ENCODE peak calls at places on chromosomes 5 and 9, in seven cellular contexts. O, G, U, T, D, L and W are unnamed samples.

GRCh38 chr9:13278023-13278367 is 1.5 kb downstream of the MPDZ start:
- DNase-seq in O (no peak), G (no peak), U (peak; percentile 11), T (no peak), D (no peak), L (peak; percentile 71), W (no peak)

GRCh38 chr5:127647361-127647958 is 1.4 kb upstream of the CTXN3 start:
- DNase-seq in O (no peak), G (no peak), U (no peak), T (no peak), D (no peak), L (no peak), W (no peak)

GRCh38 chr5:15621094-15621493 is 121.1 kb downstream of the FBXL7 start:
- DNase-seq in O (no peak), G (no peak), U (no peak), T (no peak), D (no peak), L (peak; percentile 75), W (no peak)

GRCh38 chr9:88187631-88188030 is 49.4 kb upstream of the SPATA31C2 start:
- DNase-seq in O (no peak), G (no peak), U (no peak), T (no peak), D (no peak), L (peak; percentile 26), W (no peak)

GRCh38 chr9:77883846-77884771 is 147.5 kb downstream of the GNAQ start:
- DNase-seq in O (no peak), G (no peak), U (peak; percentile 27), T (no peak), D (no peak), L (peak; percentile 34), W (no peak)

GRCh38 chr9:95044731-95045508 is 272.6 kb downstream of the FANCC start:
- DNase-seq in O (no peak), G (peak; percentile 91), U (peak; percentile 76), T (no peak), D (no peak), L (no peak), W (peak; percentile 90)

GRCh38 chr5:173919443-173919842 is 31.3 kb downstream of the CPEB4 start:
- DNase-seq in O (no peak), G (no peak), U (no peak), T (no peak), D (no peak), L (peak; percentile 20), W (no peak)

GRCh38 chr5:102794677-102795331 is 39.7 kb downstream of the PAM start:
- DNase-seq in O (no peak), G (peak; percentile 33), U (no peak), T (no peak), D (no peak), L (no peak), W (no peak)

GRCh38 chr9:109310486-109310901 is 10.4 kb downstream of the EPB41L4B start:
- DNase-seq in O (no peak), G (no peak), U (no peak), T (no peak), D (no peak), L (peak; percentile 53), W (no peak)

GRCh38 chr5:10936081-10936480 is 175.0 kb upstream of the DAP start:
- DNase-seq in O (no peak), G (no peak), U (no peak), T (no peak), D (no peak), L (no peak), W (no peak)